ENCODE peak calls at places on chromosomes 3 and 15, in five cellular contexts. D is PC-9, G is ovary, C is Panc1, K is aorta. Y is an unnamed sample.
A peak's percentile ranks its signal among the peaks of the same experiment; 100 is the strongest.

GRCh38 chr15:89416339-89417183 is 79.8 kb downstream of the RHCG start:
- DNase-seq in D (peak; percentile 60), G (no peak), C (no peak), K (no peak), Y (peak; percentile 55)

GRCh38 chr3:169227911-169228310 is 435.6 kb downstream of the MECOM start:
- DNase-seq in D (no peak), G (no peak), C (no peak), K (no peak), Y (no peak)

GRCh38 chr3:36944012-36944640 is 728 bp downstream of the TRANK1 start:
- DNase-seq in D (peak; percentile 33), G (peak; percentile 77), C (no peak), K (peak; percentile 79), Y (peak; percentile 7)

GRCh38 chr15:98785796-98786581 is 137.7 kb downstream of the IGF1R start:
- DNase-seq in D (no peak), G (no peak), C (no peak), K (no peak), Y (no peak)

GRCh38 chr3:94106268-94106667 is 43.4 kb downstream of the NSUN3 start:
- DNase-seq in D (no peak), G (no peak), C (no peak), K (no peak), Y (no peak)

GRCh38 chr15:74333662-74334061 is 33.8 kb downstream of the CYP11A1 start:
- DNase-seq in D (no peak), G (peak; percentile 9), C (no peak), K (peak; percentile 27), Y (no peak)

GRCh38 chr15:57922780-57923179 is 142.7 kb downstream of the ALDH1A2 start:
- DNase-seq in D (no peak), G (peak; percentile 56), C (no peak), K (peak; percentile 48), Y (no peak)

GRCh38 chr3:98791341-98792325 is 28.5 kb downstream of the ST3GAL6 start:
- DNase-seq in D (no peak), G (no peak), C (no peak), K (no peak), Y (no peak)

GRCh38 chr3:121786485-121786884 is 36.9 kb upstream of the GOLGB1 start:
- DNase-seq in D (no peak), G (no peak), C (no peak), K (no peak), Y (no peak)

GRCh38 chr3:182651461-182651860 is 141.8 kb upstream of the ATP11B start:
- DNase-seq in D (no peak), G (no peak), C (no peak), K (no peak), Y (no peak)

GRCh38 chr3:152835311-152836102 is 576 bp downstream of the P2RY1 start:
- DNase-seq in D (peak; percentile 56), G (peak; percentile 74), C (no peak), K (peak; percentile 83), Y (no peak)

DNA sequence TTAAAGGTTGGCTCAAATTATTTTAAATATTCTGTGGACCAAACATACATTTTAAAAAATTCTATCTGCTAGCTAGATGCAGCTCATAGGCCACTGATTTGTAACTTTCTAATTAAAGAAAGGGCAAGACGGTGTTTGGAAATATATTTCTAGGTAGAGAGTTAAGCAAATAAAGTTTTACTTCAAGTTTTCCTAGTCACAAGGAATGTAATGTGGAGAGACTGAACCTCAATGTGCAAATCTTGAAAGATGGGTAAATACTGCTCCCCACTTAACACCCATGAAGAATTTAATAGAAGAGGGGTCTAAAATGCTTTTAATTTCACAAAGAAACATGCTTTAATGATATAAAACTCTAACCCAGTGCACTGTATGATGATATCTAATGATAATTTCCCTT is 175.2 kb downstream of the TIGIT start:
- DNase-seq in D (no peak), G (no peak), C (no peak), K (no peak), Y (no peak)
- H3K4me1 ChIP-seq in D (no peaks in the 10 kb centered on the region), G (no peaks in the 10 kb centered on the region), C (no peaks in the 10 kb centered on the region), K (peaks cover 2% of the 10 kb centered on the region), Y (no peaks in the 10 kb centered on the region)

GRCh38 chr3:112514527-112515128 is 15.4 kb upstream of the BTLA start:
- DNase-seq in D (no peak), G (no peak), C (no peak), K (no peak), Y (no peak)
- H3K4me1 ChIP-seq in D (no peaks in the 10 kb centered on the region), G (no peaks in the 10 kb centered on the region), C (no peaks in the 10 kb centered on the region), K (no peaks in the 10 kb centered on the region), Y (peaks cover 7% of the 10 kb centered on the region)

GRCh38 chr15:68676011-68676605 is 97.3 kb downstream of the CORO2B start:
- DNase-seq in D (no peak), G (no peak), C (no peak), K (no peak), Y (no peak)

GRCh38 chr15:68676926-68677325 is 98.1 kb downstream of the CORO2B start:
- DNase-seq in D (no peak), G (no peak), C (no peak), K (no peak), Y (no peak)

GRCh38 chr15:68679161-68679560 is 100.4 kb downstream of the CORO2B start:
- DNase-seq in D (no peak), G (peak; percentile 7), C (no peak), K (no peak), Y (no peak)

GRCh38 chr15:68678746-68679145 is 100.0 kb downstream of the CORO2B start:
- DNase-seq in D (no peak), G (peak; percentile 18), C (no peak), K (no peak), Y (no peak)

GRCh38 chr15:68677996-68678395 is 99.2 kb downstream of the CORO2B start:
- DNase-seq in D (no peak), G (peak; percentile 17), C (no peak), K (no peak), Y (no peak)
- H3K4me1 ChIP-seq in D (no peaks in the 10 kb centered on the region), G (peaks cover 6% of the 10 kb centered on the region), C (peaks cover 2% of the 10 kb centered on the region), K (no peaks in the 10 kb centered on the region), Y (no peaks in the 10 kb centered on the region)

GRCh38 chr3:14411988-14412387 is 9.6 kb downstream of the SLC6A6 start:
- DNase-seq in D (no peak), G (no peak), C (no peak), K (no peak), Y (no peak)

GRCh38 chr3:14412831-14413380 is 10.5 kb downstream of the SLC6A6 start:
- DNase-seq in D (no peak), G (peak; percentile 87), C (no peak), K (no peak), Y (no peak)

GRCh38 chr3:14414841-14415464 is 12.5 kb downstream of the SLC6A6 start:
- DNase-seq in D (no peak), G (no peak), C (no peak), K (no peak), Y (no peak)

GRCh38 chr3:14415501-14415900 is 13.1 kb downstream of the SLC6A6 start:
- DNase-seq in D (no peak), G (no peak), C (no peak), K (no peak), Y (no peak)

GRCh38 chr3:14413381-14414071 is 11.1 kb downstream of the SLC6A6 start:
- DNase-seq in D (peak; percentile 56), G (no peak), C (no peak), K (no peak), Y (no peak)
- H3K4me1 ChIP-seq in D (peaks cover 85% of the 10 kb centered on the region), G (peaks cover 23% of the 10 kb centered on the region), C (peaks cover 58% of the 10 kb centered on the region), K (no peaks in the 10 kb centered on the region), Y (no peaks in the 10 kb centered on the region)

GRCh38 chr3:24460974-24461373 is 33.7 kb downstream of the THRB start:
- DNase-seq in D (no peak), G (no peak), C (no peak), K (no peak), Y (no peak)

GRCh38 chr3:24454393-24454792 is 40.3 kb downstream of the THRB start:
- DNase-seq in D (no peak), G (no peak), C (no peak), K (no peak), Y (no peak)

GRCh38 chr3:24454862-24455261 is 39.8 kb downstream of the THRB start:
- DNase-seq in D (no peak), G (no peak), C (no peak), K (no peak), Y (no peak)

GRCh38 chr3:24462737-24463136 is 31.9 kb downstream of the THRB start:
- DNase-seq in D (no peak), G (no peak), C (no peak), K (no peak), Y (no peak)

DNA sequence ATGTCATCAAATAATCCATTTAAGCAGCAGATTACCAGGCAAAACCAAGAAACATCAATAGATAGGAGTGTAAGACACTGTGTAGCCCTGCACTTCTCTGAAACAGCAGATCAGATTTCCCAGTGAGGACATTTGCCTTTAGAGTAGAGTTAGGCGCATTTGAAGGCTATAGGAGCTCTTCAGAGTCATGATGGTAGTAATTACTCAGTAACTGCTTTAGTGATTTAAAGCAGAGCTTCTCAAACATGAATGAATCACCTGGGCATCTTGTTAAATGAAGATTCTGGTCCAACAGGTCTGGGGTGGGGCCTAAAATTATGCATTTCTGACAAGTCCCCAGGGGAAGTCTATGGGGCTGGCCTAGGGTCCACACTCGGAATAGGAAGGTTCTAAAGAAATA is 36.9 kb downstream of the THRB start:
- DNase-seq in D (no peak), G (no peak), C (no peak), K (no peak), Y (no peak)
- H3K4me1 ChIP-seq in D (peaks cover 21% of the 10 kb centered on the region), G (no peaks in the 10 kb centered on the region), C (no peaks in the 10 kb centered on the region), K (peaks cover 2% of the 10 kb centered on the region), Y (no peaks in the 10 kb centered on the region)

GRCh38 chr15:38652183-38652794 is 87.7 kb upstream of the RASGRP1 start:
- DNase-seq in D (no peak), G (no peak), C (no peak), K (no peak), Y (no peak)
- H3K4me1 ChIP-seq in D (no peaks in the 10 kb centered on the region), G (no peaks in the 10 kb centered on the region), C (no peaks in the 10 kb centered on the region), K (no peaks in the 10 kb centered on the region), Y (peaks cover 86% of the 10 kb centered on the region)

GRCh38 chr15:96687388-96688107 is 357.0 kb downstream of the NR2F2 start:
- DNase-seq in D (no peak), G (no peak), C (no peak), K (no peak), Y (no peak)
- H3K4me1 ChIP-seq in D (no peaks in the 10 kb centered on the region), G (no peaks in the 10 kb centered on the region), C (no peaks in the 10 kb centered on the region), K (no peaks in the 10 kb centered on the region), Y (no peaks in the 10 kb centered on the region)